ENCODE peak calls at places on chromosomes 16 and 17, in five cellular contexts. One of them, this sample, is unnamed.

GRCh38 chr16:10356870-10357842 is 28.7 kb upstream of the ATF7IP2 start:
- DNase-seq in activated CD4-positive, alpha-beta T cell treated with anti-CD3 and anti-CD28 coated beads, Interleukin-2, amount 50 U/mL, for 1 hour: no peak
- DNase-seq in GM04504: no peak
- DNase-seq in NCI-H1417: no peak
- DNase-seq in lower leg skin: peak; percentile 31
- DNase-seq in this sample: no peak

GRCh38 chr16:7397901-7398300 is 65.3 kb downstream of the RBFOX1 start:
- DNase-seq in lower leg skin: no peak
- DNase-seq in NCI-H1417: no peak
- DNase-seq in GM04504: no peak
- DNase-seq in activated CD4-positive, alpha-beta T cell treated with anti-CD3 and anti-CD28 coated beads, Interleukin-2, amount 50 U/mL, for 1 hour: no peak
- DNase-seq in this sample: no peak

GRCh38 chr16:55043499-55043898 is 112.8 kb downstream of the IRX5 start:
- DNase-seq in NCI-H1417: no peak
- DNase-seq in GM04504: no peak
- DNase-seq in lower leg skin: no peak
- DNase-seq in activated CD4-positive, alpha-beta T cell treated with anti-CD3 and anti-CD28 coated beads, Interleukin-2, amount 50 U/mL, for 1 hour: no peak
- DNase-seq in this sample: no peak

GRCh38 chr17:11908711-11909146 is 88.5 kb downstream of the ZNF18 start:
- DNase-seq in lower leg skin: no peak
- DNase-seq in GM04504: no peak
- DNase-seq in activated CD4-positive, alpha-beta T cell treated with anti-CD3 and anti-CD28 coated beads, Interleukin-2, amount 50 U/mL, for 1 hour: no peak
- DNase-seq in NCI-H1417: no peak
- DNase-seq in this sample: no peak

GRCh38 chr16:23949630-23950290 is 114.0 kb downstream of the PRKCB start:
- DNase-seq in lower leg skin: peak; percentile 85
- DNase-seq in GM04504: no peak
- DNase-seq in NCI-H1417: no peak
- DNase-seq in activated CD4-positive, alpha-beta T cell treated with anti-CD3 and anti-CD28 coated beads, Interleukin-2, amount 50 U/mL, for 1 hour: peak; percentile 46
- DNase-seq in this sample: no peak

GRCh38 chr16:56371383-56371937 is 53.9 kb downstream of the AMFR start:
- DNase-seq in GM04504: no peak
- DNase-seq in activated CD4-positive, alpha-beta T cell treated with anti-CD3 and anti-CD28 coated beads, Interleukin-2, amount 50 U/mL, for 1 hour: no peak
- DNase-seq in lower leg skin: no peak
- DNase-seq in NCI-H1417: no peak
- DNase-seq in this sample: no peak

GRCh38 chr17:28706471-28707338 is 5.0 kb downstream of the PROCA1 start:
- DNase-seq in NCI-H1417: no peak
- DNase-seq in activated CD4-positive, alpha-beta T cell treated with anti-CD3 and anti-CD28 coated beads, Interleukin-2, amount 50 U/mL, for 1 hour: no peak
- DNase-seq in lower leg skin: no peak
- DNase-seq in GM04504: no peak
- DNase-seq in this sample: no peak

GRCh38 chr16:17914168-17914567 is 422.4 kb downstream of the NPIPA8 start:
- DNase-seq in lower leg skin: no peak
- DNase-seq in NCI-H1417: no peak
- DNase-seq in GM04504: no peak
- DNase-seq in activated CD4-positive, alpha-beta T cell treated with anti-CD3 and anti-CD28 coated beads, Interleukin-2, amount 50 U/mL, for 1 hour: no peak
- DNase-seq in this sample: no peak

GRCh38 chr16:66150691-66151090 is 215.8 kb upstream of the CDH5 start:
- DNase-seq in GM04504: no peak
- DNase-seq in activated CD4-positive, alpha-beta T cell treated with anti-CD3 and anti-CD28 coated beads, Interleukin-2, amount 50 U/mL, for 1 hour: no peak
- DNase-seq in lower leg skin: no peak
- DNase-seq in NCI-H1417: no peak
- DNase-seq in this sample: no peak

GRCh38 chr16:17382514-17382913 is 88.2 kb downstream of the XYLT1 start:
- DNase-seq in NCI-H1417: no peak
- DNase-seq in GM04504: no peak
- DNase-seq in activated CD4-positive, alpha-beta T cell treated with anti-CD3 and anti-CD28 coated beads, Interleukin-2, amount 50 U/mL, for 1 hour: no peak
- DNase-seq in lower leg skin: no peak
- DNase-seq in this sample: no peak

GRCh38 chr16:1772362-1772907 is at the start of gene EME2:
- DNase-seq in NCI-H1417: peak; percentile 79
- DNase-seq in activated CD4-positive, alpha-beta T cell treated with anti-CD3 and anti-CD28 coated beads, Interleukin-2, amount 50 U/mL, for 1 hour: peak; percentile 40
- DNase-seq in lower leg skin: no peak
- DNase-seq in GM04504: no peak
- DNase-seq in this sample: no peak

GRCh38 chr17:58575511-58575910 is 61.1 kb upstream of the MTMR4 start:
- DNase-seq in activated CD4-positive, alpha-beta T cell treated with anti-CD3 and anti-CD28 coated beads, Interleukin-2, amount 50 U/mL, for 1 hour: no peak
- DNase-seq in GM04504: peak; percentile 18
- DNase-seq in lower leg skin: peak; percentile 0
- DNase-seq in NCI-H1417: no peak
- DNase-seq in this sample: peak; percentile 30

GRCh38 chr16:57876210-57876609 is 73.9 kb upstream of the KIFC3 start:
- DNase-seq in lower leg skin: no peak
- DNase-seq in NCI-H1417: no peak
- DNase-seq in GM04504: no peak
- DNase-seq in activated CD4-positive, alpha-beta T cell treated with anti-CD3 and anti-CD28 coated beads, Interleukin-2, amount 50 U/mL, for 1 hour: no peak
- DNase-seq in this sample: no peak